ENCODE peak calls at places on chromosomes 11 and 22, in nine cellular contexts. U is CD4-positive, alpha-beta T cell; G is NCI-H1436; J is kidney; L is CD4-positive, alpha-beta memory T cell; K is T follicular helper cell; N is transverse colon; Y is fibroblast of lung; I is NCI-H345. M is an unnamed sample.

GRCh38 chr11:64996327-64996709 is 453 bp downstream of the BATF2 start:
- DNase-seq in U (no peak), G (no peak), J (no peak), L (no peak), K (no peak), N (no peak), Y (no peak), I (no peak), M (no peak)

GRCh38 chr22:20211997-20212753 is 55.9 kb downstream of the RTN4R start:
- DNase-seq in U (no peak), G (peak; percentile 76), J (peak; percentile 87), L (no peak), K (no peak), N (peak; percentile 57), Y (peak; percentile 60), I (peak; percentile 88), M (no peak)

GRCh38 chr22:49197500-49197899 is 630.2 kb downstream of the BRD1 start:
- DNase-seq in U (no peak), G (no peak), J (peak; percentile 66), L (no peak), K (no peak), N (no peak), Y (no peak), I (peak; percentile 60), M (no peak)

GRCh38 chr11:131688056-131688693 is 317.8 kb downstream of the NTM start:
- DNase-seq in U (no peak), G (peak; percentile 3), J (peak; percentile 83), L (no peak), K (no peak), N (peak; percentile 34), Y (peak; percentile 42), I (peak; percentile 62), M (peak; percentile 17)

GRCh38 chr11:96254087-96254486 is 88.9 kb downstream of the MAML2 start:
- DNase-seq in U (peak; percentile 26), G (no peak), J (no peak), L (peak; percentile 48), K (no peak), N (peak; percentile 35), Y (peak; percentile 90), I (no peak), M (no peak)

GRCh38 chr11:78379039-78379670 is 38.5 kb downstream of the GAB2 start:
- DNase-seq in U (no peak), G (no peak), J (no peak), L (no peak), K (no peak), N (no peak), Y (no peak), I (no peak), M (no peak)

GRCh38 chr11:133350045-133350444 is 182.3 kb downstream of the OPCML start:
- DNase-seq in U (no peak), G (no peak), J (no peak), L (no peak), K (no peak), N (no peak), Y (no peak), I (no peak), M (no peak)

GRCh38 chr11:11400635-11401232 is 47.7 kb upstream of the CSNK2A3 start:
- DNase-seq in U (no peak), G (no peak), J (no peak), L (no peak), K (no peak), N (no peak), Y (no peak), I (no peak), M (no peak)

GRCh38 chr11:62546244-62546936 is at the start of gene AHNAK:
- DNase-seq in U (peak; percentile 57), G (no peak), J (peak; percentile 96), L (peak; percentile 77), K (peak; percentile 55), N (peak; percentile 92), Y (peak; percentile 70), I (peak; percentile 13), M (peak; percentile 58)

M was measured in naive thymus-derived CD8-positive, alpha-beta T cell.